ENCODE peak calls at places on chromosomes 4 and X, in six cellular contexts. One of them, this sample, is unnamed.

GRCh38 chr4:80125252-80126177 is 52.5 kb upstream of the ANTXR2 start:
- DNase-seq in A549: no peak
- DNase-seq in MCF 10A: peak; percentile 61
- DNase-seq in endothelial cell: peak; percentile 6
- DNase-seq in HFFc6: peak; percentile 33
- DNase-seq in GM12865: peak; percentile 45
- DNase-seq in this sample: peak; percentile 14

GRCh38 chr4:147834480-147834879 is 102.6 kb downstream of the ARHGAP10 start:
- DNase-seq in A549: no peak
- DNase-seq in MCF 10A: no peak
- DNase-seq in endothelial cell: no peak
- DNase-seq in HFFc6: no peak
- DNase-seq in GM12865: no peak
- DNase-seq in this sample: no peak

GRCh38 chr4:152106113-152106763 is 345.4 kb upstream of the GATB start:
- DNase-seq in A549: peak; percentile 69
- DNase-seq in MCF 10A: peak; percentile 93
- DNase-seq in endothelial cell: peak; percentile 28
- DNase-seq in HFFc6: peak; percentile 97
- DNase-seq in GM12865: no peak
- DNase-seq in this sample: no peak

GRCh38 chrX:105822138-105823091 is at the start of gene NRK:
- DNase-seq in A549: no peak
- DNase-seq in MCF 10A: no peak
- DNase-seq in endothelial cell: no peak
- DNase-seq in HFFc6: no peak
- DNase-seq in GM12865: no peak
- DNase-seq in this sample: no peak

GRCh38 chrX:40383360-40383759 is 197.4 kb upstream of the ATP6AP2 start:
- DNase-seq in A549: no peak
- DNase-seq in MCF 10A: no peak
- DNase-seq in endothelial cell: no peak
- DNase-seq in HFFc6: no peak
- DNase-seq in GM12865: no peak
- DNase-seq in this sample: no peak

GRCh38 chr4:72084587-72085011 is 52.8 kb downstream of the NPFFR2 start:
- DNase-seq in A549: no peak
- DNase-seq in MCF 10A: no peak
- DNase-seq in endothelial cell: no peak
- DNase-seq in HFFc6: no peak
- DNase-seq in GM12865: no peak
- DNase-seq in this sample: no peak

GRCh38 chr4:86595426-86595805 is 1.3 kb downstream of the PTPN13 start:
- DNase-seq in A549: no peak
- DNase-seq in MCF 10A: peak; percentile 62
- DNase-seq in endothelial cell: no peak
- DNase-seq in HFFc6: peak; percentile 50
- DNase-seq in GM12865: no peak
- DNase-seq in this sample: no peak

GRCh38 chrX:131783555-131784338 is 239.4 kb upstream of the STK26 start:
- DNase-seq in A549: no peak
- DNase-seq in MCF 10A: peak; percentile 94
- DNase-seq in endothelial cell: no peak
- DNase-seq in HFFc6: no peak
- DNase-seq in GM12865: peak; percentile 34
- DNase-seq in this sample: no peak

GRCh38 chr4:84691170-84691691 is 108.3 kb downstream of the CDS1 start:
- DNase-seq in A549: peak; percentile 40
- DNase-seq in MCF 10A: peak; percentile 93
- DNase-seq in endothelial cell: no peak
- DNase-seq in HFFc6: peak; percentile 94
- DNase-seq in GM12865: peak; percentile 29
- DNase-seq in this sample: no peak

GRCh38 chr4:95007998-95008397 is 250.2 kb downstream of the BMPR1B start:
- DNase-seq in A549: no peak
- DNase-seq in MCF 10A: no peak
- DNase-seq in endothelial cell: no peak
- DNase-seq in HFFc6: no peak
- DNase-seq in GM12865: no peak
- DNase-seq in this sample: no peak

GRCh38 chr4:85932371-85933305 is 427.2 kb downstream of the MAPK10 start:
- DNase-seq in A549: no peak
- DNase-seq in MCF 10A: no peak
- DNase-seq in endothelial cell: no peak
- DNase-seq in HFFc6: peak; percentile 53
- DNase-seq in GM12865: no peak
- DNase-seq in this sample: no peak

GRCh38 chr4:109238746-109239145 is 63.7 kb downstream of the COL25A1 start:
- DNase-seq in A549: no peak
- DNase-seq in MCF 10A: no peak
- DNase-seq in endothelial cell: no peak
- DNase-seq in HFFc6: no peak
- DNase-seq in GM12865: no peak
- DNase-seq in this sample: no peak
- TF ChIP-seq CTCF in A549: no peak
- TF ChIP-seq CTCF in MCF 10A: no peak
- TF ChIP-seq CTCF in endothelial cell: no peak
- TF ChIP-seq CTCF in HFFc6: no peak
- TF ChIP-seq CTCF in GM12865: no peak
- TF ChIP-seq CTCF in this sample: no peak

GRCh38 chr4:127586922-127587571 is 45.7 kb upstream of the INTU start:
- DNase-seq in A549: peak; percentile 29
- DNase-seq in MCF 10A: peak; percentile 67
- DNase-seq in endothelial cell: peak; percentile 31
- DNase-seq in HFFc6: peak; percentile 37
- DNase-seq in GM12865: peak; percentile 44
- DNase-seq in this sample: peak; percentile 43
- TF ChIP-seq CTCF in A549: peak; percentile 47
- TF ChIP-seq CTCF in MCF 10A: peak; percentile 74
- TF ChIP-seq CTCF in endothelial cell: peak; percentile 60
- TF ChIP-seq CTCF in HFFc6: peak; percentile 74
- TF ChIP-seq CTCF in GM12865: peak; percentile 67
- TF ChIP-seq CTCF in this sample: peak; percentile 58

DNA sequence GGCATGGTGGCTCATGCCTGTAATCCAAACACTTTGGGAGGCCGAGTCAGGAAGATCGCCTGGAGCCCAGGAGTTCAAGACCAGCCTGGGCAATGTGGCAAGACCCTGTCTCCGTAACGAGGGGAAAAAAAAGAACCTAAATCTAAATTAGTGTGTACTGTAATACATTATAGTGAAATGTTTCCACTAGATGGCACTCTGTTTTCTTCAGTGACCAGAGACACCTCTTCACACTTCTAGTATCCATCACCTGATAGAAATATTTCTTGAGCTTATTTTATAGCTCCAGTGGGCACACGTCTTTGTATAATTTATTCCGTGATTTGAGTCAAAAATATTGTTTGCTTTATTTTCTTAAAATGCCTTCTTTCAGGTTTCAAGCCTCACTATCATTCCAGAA is 600.9 kb upstream of the DIPK2B start:
- DNase-seq in A549: no peak
- DNase-seq in MCF 10A: peak; percentile 66
- DNase-seq in endothelial cell: no peak
- DNase-seq in HFFc6: no peak
- DNase-seq in GM12865: peak; percentile 21
- DNase-seq in this sample: no peak
- TF ChIP-seq CTCF in A549: peak; percentile 48
- TF ChIP-seq CTCF in MCF 10A: peak; percentile 46
- TF ChIP-seq CTCF in endothelial cell: no peak
- TF ChIP-seq CTCF in HFFc6: peak; percentile 70
- TF ChIP-seq CTCF in GM12865: no peak
- TF ChIP-seq CTCF in this sample: peak; percentile 4

DNA sequence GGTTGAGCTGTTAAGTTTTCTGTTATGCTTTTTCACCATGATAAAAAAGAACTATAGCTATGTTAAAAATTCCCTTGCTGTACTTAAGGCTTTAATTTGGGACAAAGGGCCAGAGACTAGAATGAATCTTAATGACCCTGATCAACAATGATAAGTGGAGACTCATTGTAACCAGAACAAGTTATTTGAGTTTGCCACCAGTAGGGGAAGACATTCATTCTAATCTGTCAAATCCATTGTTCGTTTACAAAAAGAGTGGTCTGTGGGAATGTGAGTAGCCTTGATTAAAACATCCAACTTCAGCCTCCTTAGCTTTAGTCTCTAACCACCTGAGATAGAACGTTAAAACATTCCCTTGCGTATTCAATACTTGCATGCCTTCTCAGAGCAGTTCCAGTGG is 66.0 kb downstream of the EGF start:
- DNase-seq in A549: no peak
- DNase-seq in MCF 10A: no peak
- DNase-seq in endothelial cell: no peak
- DNase-seq in HFFc6: no peak
- DNase-seq in GM12865: no peak
- DNase-seq in this sample: no peak
- TF ChIP-seq CTCF in A549: no peak
- TF ChIP-seq CTCF in MCF 10A: no peak
- TF ChIP-seq CTCF in endothelial cell: peak; percentile 47
- TF ChIP-seq CTCF in HFFc6: peak; percentile 50
- TF ChIP-seq CTCF in GM12865: peak; percentile 4
- TF ChIP-seq CTCF in this sample: no peak

DNA sequence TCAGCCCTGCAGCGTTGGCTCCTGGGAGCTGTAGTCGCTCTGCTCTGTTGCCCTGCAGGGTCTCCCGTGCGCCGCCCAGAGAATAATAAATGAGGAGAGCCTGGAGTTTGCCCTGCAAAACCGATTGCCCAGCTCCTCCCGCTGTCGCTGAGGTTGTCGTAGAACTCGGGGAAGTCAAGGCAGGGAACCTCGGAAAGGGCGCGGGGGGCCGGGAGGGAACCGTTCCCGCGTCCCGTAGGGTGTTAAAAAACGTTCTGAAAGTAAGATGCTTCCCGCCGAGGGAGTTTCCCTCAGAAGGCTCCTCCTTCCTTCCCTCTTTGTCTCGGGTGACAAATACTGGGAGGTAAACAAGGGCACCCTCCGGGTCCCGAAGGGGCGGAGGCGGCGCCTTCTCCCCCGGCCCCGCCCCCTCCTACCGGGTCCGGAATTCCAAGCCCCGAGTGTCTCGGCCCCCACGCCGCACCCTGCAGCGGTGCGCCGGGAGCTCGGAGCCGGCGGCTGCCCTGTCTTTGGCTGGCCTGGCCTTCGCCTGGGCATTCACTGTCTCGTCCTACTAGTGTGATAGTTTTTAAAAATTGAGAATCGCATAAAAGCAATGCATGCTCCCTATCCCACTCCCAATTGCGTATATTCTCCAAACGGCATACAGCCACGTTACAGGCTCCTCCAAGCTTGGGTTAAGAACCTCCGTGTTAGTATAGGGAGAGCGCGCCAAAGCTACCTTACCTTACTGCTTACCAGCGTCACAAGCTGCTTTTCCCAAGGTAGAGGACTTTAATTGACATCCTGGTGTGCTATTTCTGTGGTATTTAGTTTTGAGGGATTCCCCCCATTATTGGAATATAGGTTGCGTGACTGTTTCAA is 965 bp upstream of the HMGB2 start:
- DNase-seq in A549: peak; percentile 87
- DNase-seq in MCF 10A: peak; percentile 94
- DNase-seq in endothelial cell: peak; percentile 76
- DNase-seq in HFFc6: peak; percentile 66
- DNase-seq in GM12865: peak; percentile 88
- DNase-seq in this sample: peak; percentile 76
- TF ChIP-seq CTCF in A549: no peak
- TF ChIP-seq CTCF in MCF 10A: no peak
- TF ChIP-seq CTCF in endothelial cell: no peak
- TF ChIP-seq CTCF in HFFc6: no peak
- TF ChIP-seq CTCF in GM12865: no peak
- TF ChIP-seq CTCF in this sample: no peak